ENCODE peak calls at places on chromosomes 4 and X, in eight cellular contexts. Q is breast epithelium, W is fibroblast of lung, Z is thyroid gland, J is AG09309, B is fibroblast of the aortic adventitia, K is SK-N-SH, I is hepatocyte. X is an unnamed sample.
A peak's percentile ranks its signal among the peaks of the same experiment; 100 is the strongest.

GRCh38 chrX:114619874-114620273 is 36.0 kb downstream of the HTR2C start:
- DNase-seq in Z (no peak), Q (no peak), W (no peak), B (no peak), K (peak; percentile 21), I (peak; percentile 18), J (no peak), X (peak; percentile 8)

GRCh38 chr4:152981842-152982241 is 45.7 kb downstream of the FHDC1 start:
- DNase-seq in J (no peak), K (no peak), I (no peak), Z (no peak), B (no peak), Q (no peak), W (peak; percentile 75), X (no peak)

GRCh38 chr4:68654946-68655721 is 15.3 kb downstream of the UGT2B15 start:
- DNase-seq in K (no peak), Z (no peak), W (no peak), Q (no peak), J (no peak), B (no peak), I (no peak), X (no peak)

GRCh38 chr4:73869130-73870055 is at the start of gene CXCL1:
- DNase-seq in W (peak; percentile 33), B (peak; percentile 55), Q (no peak), K (peak; percentile 7), Z (peak; percentile 23), I (peak; percentile 54), J (no peak), X (no peak)

GRCh38 chrX:13598877-13599276 is 29.5 kb downstream of the EGFL6 start:
- DNase-seq in K (peak; percentile 15), J (no peak), I (no peak), B (no peak), W (no peak), Z (no peak), Q (no peak), X (peak; percentile 25)

GRCh38 chr4:123699823-123700822 is 303.5 kb downstream of the SPRY1 start:
- DNase-seq in Q (no peak), W (peak; percentile 98), K (no peak), Z (no peak), J (peak; percentile 82), I (peak; percentile 50), B (peak; percentile 97), X (peak; percentile 94)

GRCh38 chrX:65537229-65537628 is 2.6 kb upstream of the LAS1L start:
- DNase-seq in Z (no peak), Q (no peak), B (peak; percentile 14), K (no peak), W (peak; percentile 4), J (no peak), I (no peak), X (no peak)

GRCh38 chr4:175176710-175177109 is 258.6 kb downstream of the ADAM29 start:
- DNase-seq in B (no peak), K (no peak), W (no peak), I (no peak), J (no peak), Z (no peak), Q (no peak), X (no peak)

GRCh38 chr4:80266267-80266901 is at the start of gene FGF5:
- DNase-seq in I (peak; percentile 71), K (peak; percentile 83), Q (no peak), Z (peak; percentile 34), B (peak; percentile 89), W (peak; percentile 94), J (peak; percentile 80), X (peak; percentile 90)

GRCh38 chr4:52658671-52659015 is 458 bp downstream of the USP46 start:
- DNase-seq in W (no peak), Z (peak; percentile 19), Q (no peak), B (no peak), I (no peak), K (peak; percentile 79), J (no peak), X (no peak)

GRCh38 chrX:7055386-7056137 is 92.0 kb upstream of the STS start:
- DNase-seq in W (no peak), I (no peak), Z (peak; percentile 6), Q (no peak), B (no peak), J (no peak), K (no peak), X (no peak)

GRCh38 chr4:55312491-55313101 is 33.4 kb upstream of the SRD5A3 start:
- DNase-seq in J (peak; percentile 31), B (peak; percentile 72), I (peak; percentile 54), Q (no peak), Z (peak; percentile 11), W (peak; percentile 49), K (peak; percentile 19), X (peak; percentile 75)

GRCh38 chrX:13489451-13489850 is 80.0 kb upstream of the EGFL6 start:
- DNase-seq in Q (no peak), W (peak; percentile 81), K (no peak), I (no peak), Z (no peak), B (peak; percentile 83), J (no peak), X (peak; percentile 86)

GRCh38 chr4:159103406-159104131 is 690 bp downstream of the RAPGEF2 start:
- DNase-seq in W (peak; percentile 47), K (peak; percentile 82), I (peak; percentile 73), Z (peak; percentile 59), B (peak; percentile 33), J (no peak), Q (no peak), X (peak; percentile 19)

GRCh38 chr4:159106636-159107035 is 3.8 kb downstream of the RAPGEF2 start:
- DNase-seq in Q (no peak), B (no peak), W (peak; percentile 29), I (no peak), K (no peak), J (no peak), Z (no peak), X (peak; percentile 14)

GRCh38 chr4:159102623-159103405 is at the start of gene RAPGEF2:
- DNase-seq in Z (peak; percentile 94), B (peak; percentile 86), I (peak; percentile 96), Q (peak; percentile 90), K (peak; percentile 97), J (peak; percentile 59), W (peak; percentile 94), X (peak; percentile 89)

GRCh38 chr4:159105761-159106243 is 2.9 kb downstream of the RAPGEF2 start:
- DNase-seq in Q (no peak), I (no peak), K (no peak), J (no peak), W (peak; percentile 94), Z (peak; percentile 3), B (peak; percentile 83), X (peak; percentile 82)

DNA sequence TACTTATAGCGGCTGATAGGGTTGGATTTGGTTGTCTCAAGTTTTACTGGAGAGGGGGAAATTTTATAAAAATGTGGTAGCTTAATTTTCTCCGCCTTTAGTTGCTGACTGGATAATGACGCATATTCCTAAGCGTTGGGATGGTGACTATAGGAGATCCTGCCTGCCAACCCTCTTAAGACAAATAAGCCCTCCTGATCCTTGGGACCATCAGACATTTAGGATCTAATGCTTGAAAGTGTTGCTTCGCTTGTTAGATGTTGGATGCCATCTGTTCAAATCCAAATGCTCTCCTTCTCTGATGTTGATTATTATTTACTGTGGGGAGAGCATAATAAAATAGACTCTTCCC is 2.2 kb downstream of the RAPGEF2 start:
- DNase-seq in W (peak; percentile 73), I (peak; percentile 16), K (no peak), Z (no peak), B (peak; percentile 54), Q (no peak), J (no peak), X (peak; percentile 72)
- H3K4me3 ChIP-seq in W (peak overlapping the region; percentile 79), I (peak overlapping the region; percentile 86), K (peak overlapping the region; percentile 96), Z (peak overlapping the region; percentile 41), B (peak overlapping the region; percentile 74), Q (peak overlapping the region; percentile 99), J (peak overlapping the region; percentile 92), X (peak overlapping the region; percentile 89)

GRCh38 chr4:187993827-187994226 is 1.7 kb upstream of the ZFP42 start:
- DNase-seq in J (no peak), Q (no peak), W (no peak), I (peak; percentile 26), K (no peak), Z (no peak), B (no peak), X (peak; percentile 25)
- TF ChIP-seq CTCF in J (peak; percentile 39), Q (no peak), W (peak; percentile 20), I (peak; percentile 45), K (peak; percentile 52), Z (no peak), B (no peak), X (peak; percentile 36)

GRCh38 chrX:47674776-47675175 is 15.8 kb upstream of the UXT start:
- DNase-seq in W (no peak), Q (no peak), K (no peak), J (no peak), I (no peak), Z (no peak), B (peak; percentile 31), X (peak; percentile 65)
- H3K4me3 ChIP-seq in W (no peak overlapping the region), Q (no peak overlapping the region), K (no peak overlapping the region), J (no peak overlapping the region), I (no peak overlapping the region), Z (no peak overlapping the region), B (no peak overlapping the region), X (no peak overlapping the region)

DNA sequence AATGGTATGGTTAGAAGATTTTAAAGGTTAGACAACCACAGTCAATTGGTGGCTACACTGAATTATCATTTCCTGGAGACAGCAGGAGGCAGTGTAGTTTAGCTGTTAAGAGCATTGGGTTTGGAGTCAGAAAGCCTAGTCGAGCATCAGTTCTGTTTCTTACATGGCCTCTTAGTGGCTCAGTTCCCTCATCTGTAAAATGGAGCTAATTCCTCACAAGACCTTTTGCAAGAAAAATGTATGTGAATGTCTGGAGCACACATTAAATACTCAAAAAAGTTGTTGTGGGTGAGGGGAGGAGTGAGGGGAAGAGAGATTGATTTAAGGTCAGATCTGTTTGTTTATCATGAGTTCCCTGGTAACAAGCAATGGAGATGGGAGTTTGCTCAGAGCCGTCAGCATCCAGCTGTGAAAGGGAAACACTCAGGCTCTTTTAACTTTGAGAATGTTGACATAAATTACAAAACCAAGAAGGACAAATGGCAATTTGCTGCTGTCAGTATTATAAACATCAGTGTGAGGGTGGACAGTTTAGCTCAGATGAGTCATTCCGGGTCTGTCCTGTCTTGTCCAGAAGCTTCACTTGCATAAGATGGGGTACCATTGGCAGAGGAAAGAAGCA is 98.2 kb upstream of the PGRMC2 start:
- DNase-seq in Q (no peak), K (no peak), I (no peak), B (peak; percentile 59), J (no peak), Z (no peak), W (peak; percentile 63), X (peak; percentile 75)
- TF ChIP-seq CTCF in Q (no peak), K (peak; percentile 49), I (peak; percentile 16), B (no peak), J (no peak), Z (no peak), W (peak; percentile 24), X (peak; percentile 46)